ENCODE peak calls at places on chromosomes 5 and 9, in four cellular contexts. P is H9, B is breast epithelium, N is upper lobe of right lung. W is an unnamed sample.
A peak's percentile ranks its signal among the peaks of the same experiment; 100 is the strongest.

GRCh38 chr5:60494144-60494543 is 205.8 kb downstream of the DEPDC1B start:
- DNase-seq in P (no peak), B (no peak), N (no peak), W (no peak)

GRCh38 chr9:8780386-8780785 is 980.8 kb upstream of the DMAC1 start:
- DNase-seq in P (no peak), B (no peak), N (no peak), W (no peak)

GRCh38 chr9:94472766-94473165 is 82.1 kb upstream of the PCAT7 start:
- DNase-seq in P (no peak), N (no peak), B (no peak), W (no peak)

GRCh38 chr9:133589454-133590227 is 19.5 kb downstream of the FAM163B start:
- DNase-seq in N (no peak), P (peak; percentile 83), B (no peak), W (no peak)

GRCh38 chr9:126395439-126396212 is 69.0 kb downstream of the MVB12B start:
- DNase-seq in N (no peak), P (no peak), B (no peak), W (no peak)

GRCh38 chr9:130264414-130265350 is 878 bp upstream of the HMCN2 start:
- DNase-seq in P (no peak), N (no peak), B (peak; percentile 27), W (no peak)

GRCh38 chr5:158905281-158905680 is 194.4 kb downstream of the EBF1 start:
- DNase-seq in P (no peak), B (no peak), N (no peak), W (no peak)

GRCh38 chr9:115746496-115746895 is 407.1 kb upstream of the PAPPA start:
- DNase-seq in P (no peak), B (no peak), N (no peak), W (no peak)

GRCh38 chr5:74312746-74313145 is 327.8 kb downstream of the ENC1 start:
- DNase-seq in N (no peak), P (no peak), B (no peak), W (no peak)

GRCh38 chr9:126953089-126953809 is 38.7 kb downstream of the RALGPS1 start:
- DNase-seq in B (no peak), N (no peak), P (no peak), W (no peak)

GRCh38 chr9:99962685-99963261 is 56.3 kb downstream of the STX17 start:
- DNase-seq in P (no peak), B (no peak), N (no peak), W (no peak)

GRCh38 chr5:61575103-61575502 is 243.0 kb downstream of the ZSWIM6 start:
- DNase-seq in B (no peak), N (no peak), P (no peak), W (no peak)

GRCh38 chr5:11904270-11904906 is at the start of gene CTNND2:
- DNase-seq in B (peak; percentile 76), N (peak; percentile 67), P (peak; percentile 85), W (no peak)

GRCh38 chr9:8651830-8652229 is 852.3 kb upstream of the DMAC1 start:
- DNase-seq in B (no peak), N (no peak), P (no peak), W (no peak)

GRCh38 chr5:107461770-107462169 is 209.0 kb downstream of the EFNA5 start:
- DNase-seq in N (no peak), P (no peak), B (no peak), W (no peak)

GRCh38 chr5:23208959-23209431 is 298.4 kb upstream of the PRDM9 start:
- DNase-seq in P (peak; percentile 59), B (no peak), N (no peak), W (no peak)

GRCh38 chr5:472076-472655 is 29.2 kb downstream of the EXOC3 start:
- DNase-seq in P (no peak), N (peak; percentile 72), B (peak; percentile 52), W (peak; percentile 28)

GRCh38 chr5:2840372-2840915 is 89.0 kb upstream of the IRX2 start:
- DNase-seq in B (no peak), P (no peak), N (no peak), W (no peak)

GRCh38 chr5:131394128-131394527 is 130.3 kb downstream of the CDC42SE2 start:
- DNase-seq in P (no peak), N (no peak), B (no peak), W (no peak)

GRCh38 chr9:36893148-36893547 is 140.9 kb downstream of the PAX5 start:
- DNase-seq in B (peak; percentile 12), P (no peak), N (no peak), W (no peak)

GRCh38 chr5:140310434-140310833 is 7.5 kb upstream of the PFDN1 start:
- DNase-seq in P (no peak), B (no peak), N (no peak), W (no peak)

GRCh38 chr5:137320056-137321045 is 178.8 kb downstream of the SPOCK1 start:
- DNase-seq in P (peak; percentile 67), B (no peak), N (no peak), W (no peak)

GRCh38 chr5:142957528-142957927 is 187.4 kb downstream of the ARHGAP26 start:
- DNase-seq in N (no peak), P (no peak), B (no peak), W (no peak)

GRCh38 chr5:94754824-94755223 is 136.4 kb downstream of the SLF1 start:
- DNase-seq in B (no peak), P (no peak), N (no peak), W (no peak)

GRCh38 chr9:13445123-13445522 is 165.6 kb upstream of the MPDZ start:
- DNase-seq in B (no peak), P (no peak), N (no peak), W (no peak)

GRCh38 chr9:105067895-105068580 is 140.1 kb upstream of the ABCA1 start:
- DNase-seq in P (no peak), N (no peak), B (no peak), W (no peak)

GRCh38 chr5:127492854-127493738 is 24.3 kb upstream of the PRRC1 start:
- DNase-seq in B (no peak), P (no peak), N (no peak), W (no peak)

GRCh38 chr9:121557581-121558422 is 58.2 kb upstream of the GGTA1 start:
- DNase-seq in P (peak; percentile 72), N (peak; percentile 76), B (peak; percentile 66), W (peak; percentile 65)

DNA sequence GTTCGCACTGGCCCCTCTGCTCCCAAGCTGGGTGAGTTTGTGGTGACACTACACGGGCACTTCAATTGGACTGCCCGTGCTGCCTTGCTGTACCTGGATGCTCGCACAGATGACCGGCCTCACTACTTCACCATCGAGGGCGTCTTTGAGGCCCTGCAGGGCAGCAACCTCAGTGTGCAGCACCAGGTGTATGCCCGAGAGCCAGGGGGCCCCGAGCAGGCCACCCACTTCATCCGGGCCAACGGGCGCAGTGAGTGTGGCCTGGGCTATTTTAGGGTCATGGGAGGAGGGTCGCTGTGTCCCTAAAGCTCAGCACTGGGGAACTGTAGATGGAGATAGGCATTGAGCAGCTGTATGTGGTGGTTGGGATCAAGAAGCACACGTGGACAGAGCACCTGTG is 1.4 kb downstream of the NPR2 start:
- DNase-seq in P (no peak), N (no peak), B (no peak), W (no peak)
- H3K27ac ChIP-seq in P (no peak overlapping the region), N (no peak overlapping the region), B (peak overlapping the region; percentile 91), W (peak overlapping the region; percentile 25)

GRCh38 chr9:92952861-92953620 is 5.7 kb downstream of the FGD3 start:
- DNase-seq in P (no peak), N (peak; percentile 11), B (peak; percentile 24), W (no peak)

GRCh38 chr9:92949266-92949982 is 2.1 kb downstream of the FGD3 start:
- DNase-seq in P (no peak), N (peak; percentile 45), B (peak; percentile 48), W (no peak)

GRCh38 chr9:92954886-92955285 is 7.6 kb downstream of the FGD3 start:
- DNase-seq in B (peak; percentile 28), N (peak; percentile 10), P (no peak), W (no peak)

GRCh38 chr9:92950359-92950955 is 3.1 kb downstream of the FGD3 start:
- DNase-seq in B (peak; percentile 51), N (peak; percentile 51), P (no peak), W (no peak)

DNA sequence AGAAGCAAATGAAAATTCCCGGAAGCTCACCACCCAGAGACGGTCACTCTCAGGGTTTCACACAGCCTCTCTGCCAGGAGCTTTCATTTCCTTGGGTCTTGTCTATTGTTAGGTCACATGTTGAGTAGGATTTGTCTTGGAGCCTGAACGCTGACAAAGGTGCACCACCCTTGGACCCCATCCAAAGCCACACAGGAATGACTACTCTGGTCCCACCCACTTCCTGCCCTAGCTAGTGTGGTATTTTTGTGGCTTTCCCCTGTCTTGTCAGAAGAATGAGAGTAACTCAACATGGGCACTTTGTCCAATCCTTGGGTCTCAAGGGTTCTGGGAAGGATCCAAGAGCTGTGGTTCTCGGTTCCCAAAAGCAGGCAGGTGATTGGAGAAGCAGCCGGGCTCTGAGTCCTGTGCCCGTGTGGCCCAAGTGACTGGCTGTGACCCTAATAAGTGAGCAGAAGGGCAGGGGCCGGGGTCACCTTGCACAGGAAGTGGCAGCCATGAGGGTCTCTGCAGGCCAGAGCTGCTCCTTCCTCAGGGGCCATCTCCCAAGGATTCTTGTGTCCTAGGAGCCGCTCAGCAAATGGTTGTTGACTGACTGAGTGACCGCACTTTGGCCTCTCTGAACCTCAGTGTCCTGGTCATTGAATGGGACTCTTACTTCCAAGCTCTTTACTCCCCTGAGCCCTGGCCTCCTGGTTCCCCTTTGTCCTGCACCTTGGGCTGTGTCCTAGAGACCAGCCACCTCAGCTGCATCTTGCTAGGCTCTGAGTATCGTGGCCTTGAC is 6.9 kb downstream of the FGD3 start:
- DNase-seq in N (peak; percentile 48), P (no peak), B (peak; percentile 51), W (peak; percentile 52)
- H3K4me1 ChIP-seq in N (peaks cover 19% of the 10 kb centered on the region), P (no peaks in the 10 kb centered on the region), B (no peaks in the 10 kb centered on the region), W (peaks cover 21% of the 10 kb centered on the region)

GRCh38 chr5:82815871-82816270 is 261.3 kb downstream of the TMEM167A start:
- DNase-seq in N (no peak), P (no peak), B (no peak), W (no peak)

GRCh38 chr5:82820188-82820587 is 257.0 kb downstream of the TMEM167A start:
- DNase-seq in B (no peak), P (no peak), N (no peak), W (no peak)

GRCh38 chr5:82820958-82821880 is 256.0 kb downstream of the TMEM167A start:
- DNase-seq in N (no peak), P (no peak), B (no peak), W (no peak)

GRCh38 chr5:82813951-82814350 is 263.2 kb downstream of the TMEM167A start:
- DNase-seq in B (no peak), N (no peak), P (no peak), W (no peak)

GRCh38 chr5:82817897-82818676 is 259.1 kb downstream of the TMEM167A start:
- DNase-seq in N (no peak), P (no peak), B (no peak), W (no peak)
- H3K27ac ChIP-seq in N (no peak overlapping the region), P (no peak overlapping the region), B (no peak overlapping the region), W (no peak overlapping the region)

GRCh38 chr5:65535529-65535987 is 27.4 kb downstream of the CENPK start:
- DNase-seq in N (no peak), P (no peak), B (no peak), W (no peak)

GRCh38 chr5:65525726-65526125 is 37.2 kb downstream of the CENPK start:
- DNase-seq in P (no peak), N (no peak), B (no peak), W (no peak)

DNA sequence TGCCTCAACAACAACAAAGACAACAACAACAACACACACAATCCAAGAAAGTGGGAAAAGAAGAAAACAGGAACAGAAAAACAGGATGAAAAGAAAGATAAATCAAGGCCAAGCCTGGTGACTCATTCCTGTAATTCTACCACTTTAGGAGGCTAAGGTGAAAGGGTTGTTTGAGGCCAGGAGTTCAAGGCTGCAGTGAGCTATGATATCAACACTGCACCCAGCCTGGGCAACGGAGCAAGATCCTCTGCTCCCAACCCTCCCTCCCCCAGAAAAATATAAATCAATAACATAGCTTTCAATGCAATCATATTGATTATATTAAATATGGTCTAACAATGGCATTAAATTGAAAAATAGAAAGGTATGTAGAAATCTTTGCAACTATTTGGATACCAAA is 32.1 kb downstream of the CENPK start:
- DNase-seq in N (no peak), P (no peak), B (no peak), W (no peak)
- H3K4me1 ChIP-seq in N (no peaks in the 10 kb centered on the region), P (no peaks in the 10 kb centered on the region), B (no peaks in the 10 kb centered on the region), W (no peaks in the 10 kb centered on the region)

W was measured in left ventricle myocardium inferior.